ENCODE peak calls at places on chromosome 21, in five cellular contexts. Z is choroid plexus epithelial cell, K is GM12865, P is fibroblast of mammary gland, M is H1. V is an unnamed sample.

GRCh38 chr21:26041441-26042180 is 129.0 kb downstream of the APP start:
- DNase-seq in K (no peak), Z (peak; percentile 56), M (no peak), P (peak; percentile 78), V (no peak)

GRCh38 chr21:31729622-31730343 is 2.1 kb downstream of the SCAF4 start:
- DNase-seq in P (no peak), M (no peak), K (no peak), Z (no peak), V (no peak)

GRCh38 chr21:21851657-21852056 is 853.4 kb downstream of the NCAM2 start:
- DNase-seq in M (no peak), Z (peak; percentile 13), P (peak; percentile 20), K (no peak), V (no peak)

GRCh38 chr21:21547368-21547953 is 549.3 kb downstream of the NCAM2 start:
- DNase-seq in M (no peak), Z (peak; percentile 75), P (no peak), K (no peak), V (peak; percentile 3)

GRCh38 chr21:24225432-24225831 is 1381.8 kb downstream of the MRPL39 start:
- DNase-seq in M (no peak), Z (peak; percentile 1), K (no peak), P (peak; percentile 2), V (no peak)

GRCh38 chr21:24260751-24261150 is 1346.5 kb downstream of the MRPL39 start:
- DNase-seq in Z (no peak), M (no peak), K (no peak), P (no peak), V (no peak)

GRCh38 chr21:14454642-14455009 is 71.7 kb upstream of the HSPA13 start:
- DNase-seq in M (no peak), Z (no peak), K (peak; percentile 88), P (no peak), V (no peak)

GRCh38 chr21:27806261-27806660 is 839.4 kb upstream of the ADAMTS5 start:
- DNase-seq in K (no peak), M (no peak), P (no peak), Z (no peak), V (peak; percentile 97)

GRCh38 chr21:14862794-14863720 is 201.7 kb downstream of the NRIP1 start:
- DNase-seq in K (peak; percentile 26), P (peak; percentile 26), M (no peak), Z (peak; percentile 56), V (peak; percentile 62)

GRCh38 chr21:31570824-31571425 is 88.6 kb upstream of the SOD1 start:
- DNase-seq in M (no peak), P (no peak), Z (no peak), K (no peak), V (no peak)

GRCh38 chr21:34967509-34968289 is 81.4 kb downstream of the RUNX1 start:
- DNase-seq in P (peak; percentile 31), M (no peak), Z (no peak), K (peak; percentile 16), V (peak; percentile 39)

GRCh38 chr21:15005391-15005790 is 59.4 kb downstream of the NRIP1 start:
- DNase-seq in Z (peak; percentile 71), K (no peak), P (no peak), M (peak; percentile 74), V (no peak)

GRCh38 chr21:29501451-29501850 is 202.7 kb downstream of the BACH1 start:
- DNase-seq in P (peak; percentile 72), M (no peak), K (no peak), Z (peak; percentile 91), V (peak; percentile 79)

GRCh38 chr21:35594905-35595304 is 465.4 kb downstream of the SETD4 start:
- DNase-seq in K (no peak), M (no peak), P (no peak), Z (no peak), V (no peak)

GRCh38 chr21:34122047-34122446 is 48.7 kb downstream of the MRPS6 start:
- DNase-seq in K (no peak), P (no peak), Z (no peak), M (no peak), V (no peak)

GRCh38 chr21:18832950-18833349 is 429.4 kb upstream of the TMPRSS15 start:
- DNase-seq in P (no peak), M (no peak), K (no peak), Z (peak; percentile 77), V (peak; percentile 49)

GRCh38 chr21:46559291-46559983 is 45.4 kb downstream of the S100B start:
- DNase-seq in P (no peak), Z (no peak), K (peak; percentile 55), M (no peak), V (no peak)

GRCh38 chr21:29114765-29115164 is 15.7 kb upstream of the MAP3K7CL start:
- DNase-seq in M (peak; percentile 27), P (peak; percentile 79), K (no peak), Z (peak; percentile 100), V (peak; percentile 84)

GRCh38 chr21:43984905-43985689 is 27.0 kb upstream of the TRAPPC10 start:
- DNase-seq in P (peak; percentile 10), K (peak; percentile 22), Z (peak; percentile 40), M (no peak), V (no peak)

GRCh38 chr21:22535630-22536029 is 1537.4 kb downstream of the NCAM2 start:
- DNase-seq in M (no peak), P (no peak), Z (no peak), K (no peak), V (no peak)

GRCh38 chr21:26847951-26848350 is 2.7 kb upstream of the ADAMTS1 start:
- DNase-seq in M (no peak), P (no peak), K (no peak), Z (no peak), V (no peak)

GRCh38 chr21:26385721-26386120 is 187.4 kb downstream of the CYYR1 start:
- DNase-seq in P (peak; percentile 60), K (no peak), M (no peak), Z (no peak), V (no peak)

GRCh38 chr21:28943631-28944030 is 49.0 kb downstream of the LTN1 start:
- DNase-seq in M (no peak), Z (peak; percentile 50), K (no peak), P (peak; percentile 73), V (peak; percentile 61)

GRCh38 chr21:40706806-40707205 is 140.2 kb downstream of the DSCAM start:
- DNase-seq in M (no peak), Z (no peak), K (no peak), P (no peak), V (no peak)

GRCh38 chr21:40707271-40707670 is 139.7 kb downstream of the DSCAM start:
- DNase-seq in M (no peak), Z (no peak), K (no peak), P (no peak), V (no peak)

GRCh38 chr21:40706161-40706560 is 140.8 kb downstream of the DSCAM start:
- DNase-seq in K (no peak), P (no peak), Z (no peak), M (no peak), V (no peak)

GRCh38 chr21:40699366-40699765 is 147.6 kb downstream of the DSCAM start:
- DNase-seq in Z (no peak), M (no peak), P (no peak), K (no peak), V (no peak)

DNA sequence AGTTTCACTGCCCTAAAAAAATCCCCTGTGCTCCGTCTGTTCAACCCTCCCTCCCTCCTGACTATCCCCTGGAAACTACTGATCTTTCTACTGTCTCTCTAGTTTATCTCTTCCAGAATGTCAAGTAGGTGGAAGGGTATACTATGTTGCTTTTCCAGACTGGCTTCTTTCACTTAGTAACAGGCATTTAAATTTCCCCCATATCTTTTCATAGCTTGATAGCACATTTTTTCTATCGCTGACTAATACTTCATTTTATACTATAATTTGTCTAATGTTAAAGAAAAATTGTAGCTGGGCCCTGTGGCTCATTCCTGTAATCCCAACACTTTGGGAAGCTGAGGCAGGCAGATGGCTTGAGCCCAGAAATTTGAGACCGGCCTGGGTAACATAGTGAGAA is 142.8 kb downstream of the DSCAM start:
- DNase-seq in Z (no peak), P (no peak), K (no peak), M (no peak), V (no peak)
- TF ChIP-seq CTCF in Z (no peak), P (no peak), K (no peak), M (no peak), V (no peak)

GRCh38 chr21:38506606-38507331 is 8.5 kb upstream of the ERG start:
- DNase-seq in P (no peak), M (no peak), K (no peak), Z (peak; percentile 61), V (peak; percentile 13)
- H3K4me3 ChIP-seq in P (no peak overlapping the region), M (no peak overlapping the region), K (no peak overlapping the region), Z (peak overlapping the region; percentile 18), V (no peak overlapping the region)

GRCh38 chr21:45323487-45324380 is 36.0 kb upstream of the POFUT2 start:
- DNase-seq in K (no peak), Z (no peak), P (peak; percentile 74), M (no peak), V (peak; percentile 77)

GRCh38 chr21:45326169-45326833 is 38.6 kb upstream of the POFUT2 start:
- DNase-seq in Z (no peak), M (no peak), K (peak; percentile 23), P (peak; percentile 68), V (peak; percentile 62)

GRCh38 chr21:45325206-45326168 is 37.8 kb upstream of the POFUT2 start:
- DNase-seq in M (no peak), Z (no peak), P (no peak), K (no peak), V (no peak)

GRCh38 chr21:45322960-45323461 is 35.3 kb upstream of the POFUT2 start:
- DNase-seq in M (no peak), K (no peak), P (peak; percentile 70), Z (no peak), V (peak; percentile 70)

DNA sequence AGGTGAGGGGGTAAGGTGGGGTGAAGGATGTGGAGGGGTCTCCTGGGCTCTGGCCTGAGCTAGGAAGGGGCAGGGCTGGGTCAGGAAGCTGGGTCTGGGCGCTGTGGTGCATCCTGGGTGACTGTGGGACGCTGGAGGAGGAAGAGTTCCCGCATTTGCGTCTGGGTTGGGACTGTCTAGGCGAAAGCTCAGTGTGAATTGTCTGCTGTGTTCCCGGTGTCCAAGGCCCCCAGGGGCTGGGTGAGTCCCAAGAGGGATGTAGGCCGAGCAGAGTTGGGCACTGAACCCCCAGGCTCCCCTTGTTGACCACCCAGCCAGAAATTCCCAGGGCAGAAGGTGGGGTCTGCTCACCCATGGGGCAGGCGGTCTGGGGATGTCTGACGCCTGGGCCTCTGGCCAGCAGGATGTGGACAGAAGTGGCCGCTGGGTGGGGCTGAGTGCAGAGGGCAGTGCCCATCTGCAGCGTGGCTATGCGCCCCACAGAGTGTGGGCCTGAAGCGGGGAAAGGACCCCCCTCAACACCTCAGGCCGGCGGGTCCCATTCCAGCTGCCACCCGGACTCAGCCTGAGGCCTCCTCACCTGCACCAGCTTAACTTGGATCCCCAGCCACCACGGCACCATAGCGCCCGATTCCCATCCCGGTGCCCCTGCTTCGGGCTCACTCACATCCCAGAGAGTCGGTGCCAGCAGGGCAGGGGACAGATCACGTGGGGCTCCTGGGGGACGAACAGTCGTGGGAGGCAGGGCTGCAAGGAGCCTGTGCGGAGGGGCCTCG is 36.9 kb upstream of the POFUT2 start:
- DNase-seq in K (no peak), M (no peak), Z (no peak), P (no peak), V (no peak)
- TF ChIP-seq CTCF in K (no peak), M (no peak), Z (no peak), P (no peak), V (no peak)

GRCh38 chr21:33076600-33077329 is 6.8 kb downstream of the OLIG1 start:
- DNase-seq in P (no peak), K (no peak), Z (no peak), M (no peak), V (no peak)

GRCh38 chr21:33075596-33076195 is 5.8 kb downstream of the OLIG1 start:
- DNase-seq in Z (no peak), K (no peak), P (no peak), M (no peak), V (no peak)

GRCh38 chr21:33080776-33081175 is 10.8 kb downstream of the OLIG1 start:
- DNase-seq in P (no peak), M (no peak), K (no peak), Z (no peak), V (no peak)

GRCh38 chr21:33080376-33080775 is 10.4 kb downstream of the OLIG1 start:
- DNase-seq in K (no peak), P (no peak), M (no peak), Z (no peak), V (no peak)

GRCh38 chr21:33078907-33079582 is 9.1 kb downstream of the OLIG1 start:
- DNase-seq in M (no peak), P (peak; percentile 71), Z (peak; percentile 42), K (peak; percentile 89), V (peak; percentile 21)
- H3K4me3 ChIP-seq in M (no peak overlapping the region), P (no peak overlapping the region), Z (no peak overlapping the region), K (no peak overlapping the region), V (no peak overlapping the region)